ENCODE peak calls at places on chromosome 4, in seven cellular contexts. S is uterus, H is ovary, X is K562, G is AG10803, P is tibial artery, F is GM23338. C is an unnamed sample.

GRCh38 chr4:15451866-15452765 is 17.6 kb upstream of the CC2D2A start:
- DNase-seq in S (no peak), F (no peak), H (no peak), X (no peak), G (peak), P (peak), C (no peak)

GRCh38 chr4:87050596-87050995 is 115.8 kb downstream of the AFF1 start:
- DNase-seq in G (no peak), H (no peak), F (no peak), X (no peak), P (peak), S (no peak), C (no peak)

GRCh38 chr4:88865051-88865450 is 167.4 kb upstream of the NAP1L5 start:
- DNase-seq in F (no peak), H (no peak), X (no peak), S (no peak), P (no peak), G (no peak), C (no peak)

GRCh38 chr4:183099537-183100297 is 660 bp downstream of the WWC2 start:
- DNase-seq in F (peak), S (peak), X (peak), P (peak), H (peak), G (no peak), C (peak)

GRCh38 chr4:71229477-71230257 is 109.2 kb upstream of the SLC4A4 start:
- DNase-seq in H (no peak), F (peak), G (peak), P (peak), X (peak), S (no peak), C (peak)

GRCh38 chr4:126604273-126604867 is 1028.4 kb upstream of the INTU start:
- DNase-seq in G (peak), H (no peak), X (peak), S (no peak), P (peak), F (peak), C (peak)

GRCh38 chr4:183438458-183439113 is 5.8 kb upstream of the CDKN2AIP start:
- DNase-seq in S (no peak), P (no peak), H (no peak), X (no peak), G (peak), F (no peak), C (no peak)

GRCh38 chr4:10346023-10346422 is 111.2 kb downstream of the ZNF518B start:
- DNase-seq in F (no peak), H (no peak), X (no peak), S (no peak), G (peak), P (no peak), C (no peak)

GRCh38 chr4:100372432-100372831 is 145.4 kb downstream of the EMCN start:
- DNase-seq in S (no peak), H (no peak), P (no peak), G (no peak), F (peak), X (no peak), C (no peak)

GRCh38 chr4:67879486-67879885 is 4.3 kb downstream of the TMPRSS11D start:
- DNase-seq in P (no peak), H (no peak), G (peak), S (no peak), F (no peak), X (no peak), C (no peak)

GRCh38 chr4:74536557-74536956 is 91.6 kb downstream of the AREG start:
- DNase-seq in F (no peak), P (no peak), H (no peak), G (no peak), X (no peak), S (no peak), C (no peak)
- TF ChIP-seq CTCF in F (peak), P (no peak), H (no peak), G (peak), X (peak), S (no peak), C (peak)

GRCh38 chr4:8410641-8411271 is 29.8 kb downstream of the ACOX3 start:
- DNase-seq in H (peak), X (peak), P (peak), S (peak), G (peak), F (peak), C (peak)
- TF ChIP-seq CTCF in H (no peak), X (peak), P (no peak), S (peak), G (peak), F (peak), C (peak)

DNA sequence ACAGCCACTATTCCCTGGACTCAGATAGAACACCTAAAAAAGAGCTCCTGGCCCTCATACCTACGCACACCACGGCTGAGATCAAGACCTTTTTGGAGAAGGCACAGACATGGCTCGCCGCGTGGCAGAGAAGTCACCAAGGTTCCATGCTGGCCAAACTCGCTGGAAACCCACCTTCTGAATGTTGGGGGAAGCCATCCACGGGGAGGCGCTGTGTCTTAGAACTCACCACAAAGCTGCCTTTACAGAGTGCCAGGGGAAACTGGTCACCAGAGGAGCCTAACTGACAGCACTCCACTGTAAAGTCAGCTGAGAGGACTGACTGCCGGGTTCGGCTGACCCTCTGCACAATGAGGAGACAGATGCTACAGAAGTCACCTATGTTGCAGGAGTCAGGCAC is 97.9 kb downstream of the NEUROG2 start:
- DNase-seq in G (no peak), S (no peak), X (peak), F (peak), H (no peak), P (no peak), C (peak)
- TF ChIP-seq CTCF in G (no peak), S (no peak), X (peak), F (peak), H (no peak), P (no peak), C (no peak)

GRCh38 chr4:143025111-143025704 is 159.5 kb upstream of the USP38 start:
- DNase-seq in S (no peak), G (peak), X (no peak), H (no peak), P (no peak), F (peak), C (no peak)
- TF ChIP-seq CTCF in S (peak), G (peak), X (no peak), H (no peak), P (peak), F (peak), C (no peak)

DNA sequence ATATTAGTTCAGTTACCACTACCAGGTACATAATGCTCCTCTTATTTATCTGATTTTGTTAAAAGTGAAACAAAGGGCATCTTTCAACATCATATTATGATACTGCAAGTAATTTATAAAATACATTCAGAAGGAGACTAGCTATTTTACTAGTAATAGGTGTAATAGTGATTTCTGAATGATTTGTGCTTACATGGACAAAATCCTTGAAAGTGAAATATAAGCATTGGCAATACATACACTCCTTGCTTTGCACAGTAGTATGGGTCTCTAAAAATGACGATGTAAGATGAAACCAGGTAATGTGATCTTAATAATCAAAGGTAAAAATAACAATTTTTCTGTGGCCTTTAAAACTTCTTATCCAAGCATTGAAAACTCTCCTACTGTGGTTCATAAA is 17.5 kb downstream of the MTHFD2L start:
- DNase-seq in X (no peak), G (no peak), S (no peak), P (no peak), H (no peak), F (no peak), C (no peak)
- TF ChIP-seq CTCF in X (no peak), G (no peak), S (no peak), P (no peak), H (no peak), F (no peak), C (no peak)

DNA sequence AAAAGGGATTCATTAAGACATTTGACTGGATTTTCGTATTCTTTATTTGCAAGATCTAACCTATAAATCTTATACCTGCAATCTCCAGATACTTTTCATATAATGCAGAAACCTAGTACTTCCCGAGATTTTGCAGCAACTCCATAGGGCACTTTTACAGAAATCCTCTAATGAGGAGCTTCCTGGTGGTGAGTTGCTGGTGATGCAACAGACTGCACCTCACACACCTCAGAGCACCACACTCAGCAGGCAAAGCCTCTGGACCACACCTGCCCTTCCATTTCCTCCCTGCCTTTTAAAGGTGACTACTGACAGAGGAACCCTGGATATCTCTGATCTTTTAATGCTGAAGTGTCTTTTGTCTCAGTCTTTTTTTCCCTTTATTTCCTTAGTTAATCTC is 289.4 kb downstream of the TRAM1L1 start:
- DNase-seq in G (no peak), F (peak), X (no peak), P (no peak), S (no peak), H (no peak), C (no peak)
- TF ChIP-seq CTCF in G (no peak), F (peak), X (no peak), P (no peak), S (no peak), H (no peak), C (peak)

DNA sequence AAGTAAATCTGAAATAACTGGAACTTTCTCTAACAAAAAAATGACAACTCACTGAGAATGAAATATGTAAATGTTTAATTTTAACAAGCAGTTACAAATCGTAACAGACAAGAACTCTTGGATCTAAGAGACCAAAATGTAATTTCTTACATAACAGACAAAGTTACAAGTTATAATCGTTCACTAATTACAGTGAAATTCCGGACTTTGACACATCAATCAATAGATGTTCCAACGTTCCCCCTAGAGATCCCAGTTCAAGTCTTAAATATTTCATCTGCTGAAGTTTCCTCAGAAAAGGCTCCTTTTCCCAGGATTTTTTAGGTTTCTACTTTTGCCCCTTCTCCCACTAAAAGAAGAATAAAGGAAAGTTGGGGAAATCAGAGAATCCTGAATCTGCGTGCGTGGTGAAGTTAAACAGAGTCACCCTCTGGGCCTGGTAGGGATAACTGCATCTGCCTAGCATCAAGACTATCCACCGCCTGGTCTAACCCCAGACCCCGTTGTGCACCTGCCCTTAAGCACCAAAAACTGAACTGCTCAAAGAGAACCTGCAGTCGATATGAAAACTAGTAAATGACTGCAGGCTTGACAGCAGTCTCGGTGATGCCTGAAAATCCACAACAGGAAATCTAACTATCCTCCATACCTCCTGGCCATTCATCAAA is 2.3 kb downstream of the IRF2 start:
- DNase-seq in F (no peak), X (peak), P (no peak), G (peak), H (no peak), S (no peak), C (no peak)
- TF ChIP-seq CTCF in F (no peak), X (no peak), P (no peak), G (peak), H (no peak), S (no peak), C (no peak)

DNA sequence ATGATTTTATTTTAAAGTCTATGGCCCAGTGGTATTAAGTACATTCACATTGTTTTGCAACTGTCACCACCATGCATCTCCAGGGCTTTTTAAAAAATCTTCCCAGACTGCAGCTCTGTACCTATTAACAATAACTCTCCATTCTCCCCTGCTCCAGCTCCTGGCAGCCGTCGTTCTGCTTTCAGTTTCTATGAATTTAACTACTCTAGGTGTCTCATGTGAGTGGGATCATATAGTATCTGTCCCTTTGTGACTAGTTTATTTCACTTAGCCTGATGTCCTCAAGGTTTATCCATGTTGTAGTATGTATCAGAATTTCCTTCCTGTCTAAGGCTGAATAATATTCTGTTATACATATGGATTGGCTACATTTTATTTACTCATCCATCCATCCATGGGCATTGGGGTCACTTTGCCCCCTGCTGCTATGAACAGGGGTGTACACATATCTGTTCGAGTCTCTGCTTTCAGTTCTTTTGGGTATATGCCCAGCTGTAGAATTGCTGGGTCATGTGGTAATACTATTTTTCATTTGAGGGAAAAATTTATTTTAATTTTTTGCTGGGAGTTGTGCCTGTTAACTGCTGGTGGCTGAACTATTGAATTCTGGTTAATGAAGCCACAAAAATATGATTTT is 131.3 kb downstream of the ARHGAP10 start:
- DNase-seq in G (no peak), H (no peak), P (no peak), X (no peak), F (no peak), S (no peak), C (no peak)
- TF ChIP-seq CTCF in G (peak), H (no peak), P (no peak), X (no peak), F (no peak), S (no peak), C (peak)

DNA sequence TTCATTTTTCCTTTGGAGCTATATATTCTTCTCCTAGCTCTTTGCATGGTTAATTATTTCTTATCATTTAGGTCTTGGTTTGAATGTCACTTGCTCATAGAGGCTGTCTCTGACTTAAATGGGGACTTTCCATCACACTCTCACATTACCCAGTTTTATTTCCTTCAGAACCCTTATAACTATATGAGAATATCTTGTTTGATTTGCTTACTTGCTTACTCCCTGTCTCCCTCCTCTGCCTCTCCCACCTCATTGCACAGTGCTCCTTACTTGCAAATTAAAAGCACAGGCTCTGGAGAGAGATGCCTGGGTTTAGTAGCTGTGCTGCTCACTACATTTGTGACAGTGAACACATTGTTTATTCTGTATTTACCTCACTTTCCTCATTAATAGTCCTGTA is 174.6 kb downstream of the SOWAHB start:
- DNase-seq in X (no peak), S (no peak), F (no peak), H (no peak), G (peak), P (no peak), C (no peak)
- TF ChIP-seq CTCF in X (no peak), S (no peak), F (no peak), H (no peak), G (peak), P (no peak), C (no peak)

C was measured in glutamatergic neuron.